ENCODE peak calls at places on chromosomes 5 and 9, in seven cellular contexts. K is activated CD4-positive, alpha-beta T cell treated with anti-CD3 and anti-CD28 coated beads, Interleukin-2, amount 50 U/mL, for 1 hour; G is RCC 7860; O is fibroblast of pulmonary artery; A is A549; N is stomach; S is T-helper 2 cell. C is an unnamed sample.

GRCh38 chr9:135811796-135812195 is 95.5 kb downstream of the CAMSAP1 start:
- DNase-seq in G (no peak), N (no peak), A (no peak), O (no peak), S (no peak), K (no peak), C (no peak)

GRCh38 chr5:143964919-143965318 is 153.0 kb downstream of the HMHB1 start:
- DNase-seq in N (no peak), K (no peak), O (no peak), S (no peak), G (no peak), A (peak; percentile 7), C (no peak)

GRCh38 chr5:61675015-61675692 is 343.1 kb downstream of the ZSWIM6 start:
- DNase-seq in O (no peak), K (no peak), A (no peak), G (no peak), N (no peak), S (no peak), C (no peak)

GRCh38 chr9:128242828-128243485 is 32.9 kb downstream of the GOLGA2 start:
- DNase-seq in K (no peak), O (no peak), S (no peak), A (no peak), N (no peak), G (no peak), C (no peak)

GRCh38 chr9:60545346-60546315 is 368.6 kb upstream of the SPATA31A5 start:
- DNase-seq in G (no peak), O (no peak), A (no peak), K (no peak), N (no peak), S (no peak), C (no peak)

GRCh38 chr5:128341056-128341455 is 197.0 kb downstream of the FBN2 start:
- DNase-seq in S (no peak), O (peak; percentile 89), G (no peak), K (no peak), A (no peak), N (no peak), C (no peak)

GRCh38 chr9:87167161-87167560 is 219.9 kb upstream of the GAS1 start:
- DNase-seq in N (no peak), K (no peak), G (no peak), A (no peak), S (no peak), O (no peak), C (no peak)

GRCh38 chr5:132837868-132838267 is 7.4 kb upstream of the SHROOM1 start:
- DNase-seq in K (no peak), A (no peak), G (no peak), S (no peak), N (peak; percentile 75), O (no peak), C (no peak)

GRCh38 chr5:169803077-169803981 is 166.3 kb downstream of the DOCK2 start:
- DNase-seq in N (no peak), A (no peak), K (no peak), O (peak; percentile 99), S (peak; percentile 59), G (peak; percentile 31), C (no peak)

GRCh38 chr5:91219803-91220371 is 163.2 kb downstream of the ARRDC3 start:
- DNase-seq in G (no peak), N (no peak), A (peak; percentile 24), S (peak; percentile 61), O (peak; percentile 74), K (peak; percentile 7), C (peak; percentile 81)

GRCh38 chr5:57476743-57477142 is 5.9 kb downstream of the ACTBL2 start:
- DNase-seq in O (no peak), K (no peak), N (no peak), S (no peak), A (no peak), G (no peak), C (no peak)

GRCh38 chr5:127839496-127840197 is 136.5 kb downstream of the CCDC192 start:
- DNase-seq in K (no peak), O (peak; percentile 55), N (no peak), G (no peak), S (no peak), A (no peak), C (no peak)

GRCh38 chr9:122042056-122042455 is 51.1 kb downstream of the TTLL11 start:
- DNase-seq in N (no peak), G (no peak), S (no peak), O (no peak), K (no peak), A (no peak), C (no peak)

GRCh38 chr5:150209020-150209635 is 19.3 kb downstream of the SLC6A7 start:
- DNase-seq in N (no peak), G (peak; percentile 19), K (no peak), A (no peak), O (peak; percentile 23), S (no peak), C (peak; percentile 34)

GRCh38 chr5:175550055-175550660 is 71.8 kb downstream of the SFXN1 start:
- DNase-seq in G (no peak), O (no peak), A (no peak), K (no peak), N (no peak), S (no peak), C (no peak)

GRCh38 chr5:150492621-150493020 is 15.3 kb upstream of the NDST1 start:
- DNase-seq in A (peak; percentile 55), K (no peak), G (peak; percentile 95), O (no peak), S (no peak), N (no peak), C (peak; percentile 48)

GRCh38 chr5:120866997-120867396 is 402.9 kb downstream of the PRR16 start:
- DNase-seq in N (no peak), G (no peak), A (no peak), K (no peak), S (no peak), O (no peak), C (no peak)

GRCh38 chr5:52963636-52964035 is 25.5 kb upstream of the ITGA2 start:
- DNase-seq in A (no peak), G (no peak), S (no peak), K (no peak), O (no peak), N (no peak), C (no peak)

GRCh38 chr9:88476491-88477271 is 58.3 kb upstream of the NXNL2 start:
- DNase-seq in S (peak; percentile 82), A (no peak), N (no peak), K (no peak), O (no peak), G (peak; percentile 86), C (no peak)

GRCh38 chr9:5629312-5630037 is 568 bp downstream of the RIC1 start:
- DNase-seq in N (peak; percentile 55), S (peak; percentile 58), A (peak; percentile 23), K (peak; percentile 34), O (peak; percentile 37), G (no peak), C (peak; percentile 53)

GRCh38 chr9:2235623-2236022 is 220.5 kb downstream of the SMARCA2 start:
- DNase-seq in S (no peak), N (no peak), K (no peak), A (no peak), O (no peak), G (no peak), C (no peak)

GRCh38 chr9:75197521-75197920 is 109.2 kb downstream of the OSTF1 start:
- DNase-seq in A (no peak), S (no peak), N (no peak), G (peak; percentile 25), O (peak; percentile 35), K (no peak), C (peak; percentile 45)

GRCh38 chr5:78631931-78632330 is 16.6 kb downstream of the LHFPL2 start:
- DNase-seq in G (no peak), O (no peak), N (no peak), A (no peak), K (no peak), S (no peak), C (no peak)

GRCh38 chr9:35651964-35652828 is 1.5 kb upstream of the SIT1 start:
- DNase-seq in O (peak; percentile 77), S (no peak), N (no peak), K (no peak), G (no peak), A (no peak), C (no peak)

GRCh38 chr9:124420991-124421543 is 5.8 kb upstream of the PSMB7 start:
- DNase-seq in S (peak; percentile 10), A (no peak), O (peak; percentile 13), K (no peak), N (no peak), G (no peak), C (peak; percentile 20)

GRCh38 chr9:110123364-110124095 is 84.4 kb downstream of the C9orf152 start:
- DNase-seq in O (no peak), N (no peak), K (no peak), G (peak; percentile 70), A (no peak), S (no peak), C (peak; percentile 35)

GRCh38 chr5:142015781-142016533 is 3.1 kb upstream of the GNPDA1 start:
- DNase-seq in O (peak; percentile 58), G (peak; percentile 91), N (no peak), K (no peak), A (no peak), S (peak; percentile 86), C (peak; percentile 89)

GRCh38 chr9:127184641-127185040 is 62.2 kb upstream of the ANGPTL2 start:
- DNase-seq in A (no peak), N (no peak), S (no peak), K (no peak), O (no peak), G (no peak), C (no peak)

GRCh38 chr9:36401179-36401740 is 1.2 kb upstream of the RNF38 start:
- DNase-seq in S (peak; percentile 89), N (peak; percentile 73), O (peak; percentile 74), K (peak; percentile 68), G (peak; percentile 42), A (peak; percentile 88), C (peak; percentile 84)

GRCh38 chr9:94729199-94729598 is 2.7 kb downstream of the AOPEP start:
- DNase-seq in A (no peak), K (no peak), G (no peak), O (no peak), N (no peak), S (no peak), C (no peak)

GRCh38 chr5:2740051-2740848 is 11.2 kb downstream of the IRX2 start:
- DNase-seq in A (no peak), S (no peak), K (no peak), G (no peak), O (no peak), N (no peak), C (no peak)

C was measured in dermis blood vessel endothelial cell.